ENCODE peak calls at places on chromosome 6, in five cellular contexts. Y is A549, X is testis, A is lower leg skin, U is ovary. J is an unnamed sample.

GRCh38 chr6:165831812-165832470 is 168.9 kb upstream of the PDE10A start:
- DNase-seq in Y (no peak), X (no peak), A (no peak), U (no peak), J (no peak)

GRCh38 chr6:64712606-64713005 is 994.4 kb downstream of the EYS start:
- DNase-seq in Y (no peak), X (no peak), A (no peak), U (no peak), J (no peak)

GRCh38 chr6:54992789-54993188 is 146.2 kb downstream of the FAM83B start:
- DNase-seq in Y (peak), X (peak), A (no peak), U (no peak), J (no peak)

GRCh38 chr6:38973178-38974057 is 75.2 kb upstream of the GLP1R start:
- DNase-seq in Y (peak), X (peak), A (no peak), U (no peak), J (no peak)

GRCh38 chr6:26125015-26125690 is 37.9 kb downstream of the HFE start:
- DNase-seq in Y (peak), X (no peak), A (no peak), U (peak), J (no peak)

GRCh38 chr6:55568779-55569439 is 10.1 kb downstream of the HMGCLL1 start:
- DNase-seq in Y (no peak), X (peak), A (no peak), U (no peak), J (no peak)

GRCh38 chr6:44275749-44276648 is 5.7 kb downstream of the TMEM151B start:
- DNase-seq in Y (no peak), X (no peak), A (no peak), U (peak), J (no peak)

GRCh38 chr6:45801471-45802289 is 214.0 kb downstream of the CLIC5 start:
- DNase-seq in Y (no peak), X (no peak), A (no peak), U (no peak), J (no peak)

GRCh38 chr6:108897371-108897770 is 49.1 kb downstream of the ARMC2 start:
- DNase-seq in Y (peak), X (no peak), A (peak), U (no peak), J (no peak)

GRCh38 chr6:97947841-97948240 is 664.8 kb upstream of the MMS22L start:
- DNase-seq in Y (peak), X (peak), A (peak), U (no peak), J (peak)

GRCh38 chr6:72522735-72523141 is 99.1 kb upstream of the KCNQ5 start:
- DNase-seq in Y (peak), X (no peak), A (no peak), U (no peak), J (no peak)

GRCh38 chr6:155493026-155493693 is 37.5 kb upstream of the NOX3 start:
- DNase-seq in Y (no peak), X (no peak), A (no peak), U (no peak), J (no peak)

GRCh38 chr6:15659181-15659580 is 3.6 kb downstream of the DTNBP1 start:
- DNase-seq in Y (no peak), X (no peak), A (no peak), U (no peak), J (no peak)

GRCh38 chr6:143295904-143296303 is 154.6 kb downstream of the ADAT2 start:
- DNase-seq in Y (no peak), X (no peak), A (no peak), U (no peak), J (no peak)

GRCh38 chr6:73969982-73970960 is 274.3 kb downstream of the CD109 start:
- DNase-seq in Y (peak), X (no peak), A (no peak), U (no peak), J (no peak)

GRCh38 chr6:124881898-124882579 is 80.2 kb upstream of the RNF217 start:
- DNase-seq in Y (peak), X (no peak), A (no peak), U (no peak), J (no peak)

GRCh38 chr6:35367646-35368037 is 25.3 kb downstream of the PPARD start:
- DNase-seq in Y (no peak), X (no peak), A (no peak), U (no peak), J (no peak)

GRCh38 chr6:12241493-12242214 is 48.5 kb upstream of the EDN1 start:
- DNase-seq in Y (peak), X (no peak), A (no peak), U (no peak), J (no peak)

GRCh38 chr6:35093118-35093445 is 48.1 kb downstream of the TCP11 start:
- DNase-seq in Y (no peak), X (no peak), A (no peak), U (no peak), J (no peak)

GRCh38 chr6:108127826-108128225 is 38.0 kb upstream of the NR2E1 start:
- DNase-seq in Y (peak), X (no peak), A (no peak), U (no peak), J (no peak)

GRCh38 chr6:80182291-80182690 is 75.8 kb downstream of the BCKDHB start:
- DNase-seq in Y (no peak), X (no peak), A (no peak), U (no peak), J (no peak)

GRCh38 chr6:79833264-79833663 is 114.1 kb downstream of the ELOVL4 start:
- DNase-seq in Y (no peak), X (no peak), A (no peak), U (no peak), J (no peak)

GRCh38 chr6:154732538-154732823 is 735 bp upstream of the SCAF8 start:
- DNase-seq in Y (no peak), X (no peak), A (no peak), U (no peak), J (no peak)

GRCh38 chr6:116210750-116211425 is 43.0 kb downstream of the TSPYL4 start:
- DNase-seq in Y (peak), X (peak), A (peak), U (no peak), J (no peak)

DNA sequence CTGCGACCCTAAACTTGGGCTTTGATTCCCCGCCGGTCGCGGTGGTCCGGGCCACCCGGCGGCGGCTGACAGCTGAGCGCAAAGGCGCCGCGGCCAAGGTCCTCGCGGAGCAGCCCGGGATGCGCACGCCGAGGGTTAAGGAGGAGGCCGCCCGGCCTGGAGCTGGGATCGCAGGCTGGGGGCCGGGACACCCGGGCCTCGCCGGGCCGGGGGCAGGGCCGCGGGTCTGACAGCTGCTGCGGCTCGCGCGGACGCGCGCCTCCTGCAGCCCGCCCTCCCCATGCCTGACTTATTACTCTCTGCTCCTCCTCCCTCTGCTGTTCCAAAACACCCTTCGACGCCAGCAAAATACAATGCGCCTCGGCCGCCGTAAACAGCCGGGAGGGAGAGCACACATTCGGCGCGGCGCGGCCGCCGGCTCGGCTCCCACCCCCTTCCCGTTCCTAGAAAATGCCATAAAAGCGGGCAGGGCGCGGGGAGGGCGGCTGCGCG is 743 bp downstream of the BACH2 start:
- DNase-seq in Y (peak), X (peak), A (peak), U (peak), J (peak)
- TF ChIP-seq POLR2A in Y (no peak), X (no peak), A (no peak), U (peak), J (peak)

DNA sequence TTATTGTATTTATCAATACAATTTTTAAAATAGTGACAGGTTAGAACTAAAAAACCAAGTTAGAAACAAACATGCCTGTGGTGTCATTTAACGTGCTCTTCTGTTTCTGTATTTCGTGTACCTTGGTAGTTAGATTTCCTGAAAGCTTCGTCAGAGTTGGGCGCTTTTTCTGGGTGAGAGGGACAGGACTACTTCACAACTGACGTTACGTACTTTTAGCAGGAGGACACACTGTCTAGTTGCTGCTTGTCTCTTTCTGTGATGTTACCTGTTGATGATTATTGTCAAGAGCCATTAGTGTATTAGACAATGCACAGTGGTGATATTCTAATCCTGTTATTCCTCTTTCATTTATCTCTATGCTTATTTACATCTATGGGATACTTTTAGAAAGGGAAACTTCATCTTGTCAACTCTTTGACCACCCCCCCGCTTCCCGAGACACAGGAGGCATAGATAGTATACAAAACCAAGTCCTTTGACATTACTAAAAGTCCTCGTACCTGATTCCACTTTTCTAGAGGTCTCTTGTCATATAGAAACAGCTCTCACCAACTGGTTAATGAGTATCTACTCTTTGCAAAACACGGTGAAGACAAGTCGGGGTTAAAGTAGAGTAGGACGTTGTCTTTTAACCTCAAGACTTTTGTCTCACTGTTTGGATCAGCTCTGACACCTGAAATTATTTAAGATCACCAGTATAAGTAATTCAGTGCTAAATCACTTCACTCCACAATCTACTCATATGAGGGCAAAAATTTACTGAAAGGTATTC is 96.3 kb downstream of the LYRM2 start:
- DNase-seq in Y (no peak), X (no peak), A (no peak), U (no peak), J (no peak)
- TF ChIP-seq POLR2A in Y (no peak), X (no peak), A (no peak), U (no peak), J (no peak)

GRCh38 chr6:17367868-17368267 is 25.5 kb upstream of the CAP2 start:
- DNase-seq in Y (no peak), X (no peak), A (no peak), U (no peak), J (no peak)
- TF ChIP-seq POLR2A in Y (no peak), X (no peak), A (no peak), U (no peak), J (no peak)

DNA sequence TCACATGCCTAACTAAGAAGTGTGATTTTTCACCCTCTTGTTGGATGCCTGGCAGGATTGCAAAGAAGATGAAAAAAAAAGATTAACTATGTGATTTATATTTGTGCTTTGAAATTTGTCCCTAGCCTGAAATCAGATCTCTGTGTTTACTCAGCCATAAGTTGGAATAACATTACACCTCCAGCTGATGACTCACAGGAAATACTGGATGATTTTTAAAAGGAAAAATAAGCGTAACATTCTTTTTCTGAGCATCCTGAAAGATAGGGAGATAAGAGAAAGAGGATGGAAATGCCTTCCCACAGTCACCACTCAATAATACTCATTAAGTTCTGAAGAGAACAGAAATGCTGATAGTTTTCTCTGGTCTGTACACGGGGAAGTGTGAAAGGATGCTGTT is 37.5 kb upstream of the RIPPLY2 start:
- DNase-seq in Y (peak), X (no peak), A (no peak), U (no peak), J (no peak)
- TF ChIP-seq POLR2A in Y (no peak), X (no peak), A (no peak), U (no peak), J (no peak)

GRCh38 chr6:2764610-2765165 is 505 bp upstream of the WRNIP1 start:
- DNase-seq in Y (peak), X (peak), A (peak), U (no peak), J (no peak)

GRCh38 chr6:2765896-2766766 is 938 bp downstream of the WRNIP1 start:
- DNase-seq in Y (peak), X (peak), A (peak), U (peak), J (no peak)

GRCh38 chr6:2763876-2764540 is 1.2 kb upstream of the WRNIP1 start:
- DNase-seq in Y (peak), X (peak), A (no peak), U (peak), J (no peak)

GRCh38 chr6:2766767-2767314 is 1.6 kb downstream of the WRNIP1 start:
- DNase-seq in Y (no peak), X (no peak), A (no peak), U (no peak), J (no peak)

DNA sequence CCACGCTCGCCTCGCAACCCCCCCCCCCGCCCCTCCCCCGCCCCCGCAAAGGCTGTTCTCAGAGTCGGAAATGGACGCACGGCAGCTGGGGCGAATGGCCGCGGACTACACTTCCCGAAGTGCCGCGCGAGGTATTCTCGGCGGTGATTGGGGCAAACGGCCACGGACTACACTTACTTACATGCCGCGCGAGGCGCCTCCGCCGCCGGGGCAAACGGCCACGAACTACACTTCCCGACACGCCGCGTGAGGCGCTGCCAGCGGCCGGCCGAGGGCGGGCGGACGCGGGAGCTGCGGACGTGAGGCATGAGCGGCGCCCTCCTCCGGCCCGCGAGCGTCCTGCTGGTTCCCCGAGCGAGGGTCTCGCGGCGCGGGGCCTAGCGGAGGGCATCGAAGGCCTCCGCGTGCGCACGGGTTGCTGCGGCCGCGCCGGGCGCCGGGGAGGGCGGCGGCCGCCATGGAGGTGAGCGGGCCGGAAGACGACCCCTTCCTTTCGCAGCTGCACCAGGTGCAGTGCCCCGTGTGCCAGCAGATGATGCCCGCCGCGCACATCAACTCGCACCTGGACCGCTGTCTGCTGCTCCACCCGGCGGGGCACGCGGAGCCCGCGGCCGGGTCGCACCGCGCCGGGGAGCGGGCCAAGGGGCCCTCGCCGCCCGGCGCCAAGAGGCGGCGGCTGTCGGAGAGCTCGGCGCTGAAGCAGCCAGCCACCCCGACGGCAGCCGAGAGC is at the start of gene WRNIP1:
- DNase-seq in Y (peak), X (peak), A (peak), U (peak), J (peak)
- TF ChIP-seq POLR2A in Y (peak), X (peak), A (no peak), U (peak), J (peak)

GRCh38 chr6:134962421-134962820 is 12.5 kb upstream of the ALDH8A1 start:
- DNase-seq in Y (no peak), X (no peak), A (no peak), U (no peak), J (no peak)
- TF ChIP-seq POLR2A in Y (no peak), X (no peak), A (no peak), U (no peak), J (no peak)

GRCh38 chr6:130365166-130366010 is 429 bp upstream of the TMEM200A start:
- DNase-seq in Y (peak), X (peak), A (peak), U (peak), J (peak)

GRCh38 chr6:130369821-130370220 is 4.0 kb downstream of the TMEM200A start:
- DNase-seq in Y (no peak), X (no peak), A (no peak), U (no peak), J (no peak)

GRCh38 chr6:130367767-130368166 is 1.9 kb downstream of the TMEM200A start:
- DNase-seq in Y (no peak), X (no peak), A (no peak), U (no peak), J (no peak)

GRCh38 chr6:130364224-130364780 is 1.5 kb upstream of the TMEM200A start:
- DNase-seq in Y (no peak), X (no peak), A (no peak), U (no peak), J (no peak)

DNA sequence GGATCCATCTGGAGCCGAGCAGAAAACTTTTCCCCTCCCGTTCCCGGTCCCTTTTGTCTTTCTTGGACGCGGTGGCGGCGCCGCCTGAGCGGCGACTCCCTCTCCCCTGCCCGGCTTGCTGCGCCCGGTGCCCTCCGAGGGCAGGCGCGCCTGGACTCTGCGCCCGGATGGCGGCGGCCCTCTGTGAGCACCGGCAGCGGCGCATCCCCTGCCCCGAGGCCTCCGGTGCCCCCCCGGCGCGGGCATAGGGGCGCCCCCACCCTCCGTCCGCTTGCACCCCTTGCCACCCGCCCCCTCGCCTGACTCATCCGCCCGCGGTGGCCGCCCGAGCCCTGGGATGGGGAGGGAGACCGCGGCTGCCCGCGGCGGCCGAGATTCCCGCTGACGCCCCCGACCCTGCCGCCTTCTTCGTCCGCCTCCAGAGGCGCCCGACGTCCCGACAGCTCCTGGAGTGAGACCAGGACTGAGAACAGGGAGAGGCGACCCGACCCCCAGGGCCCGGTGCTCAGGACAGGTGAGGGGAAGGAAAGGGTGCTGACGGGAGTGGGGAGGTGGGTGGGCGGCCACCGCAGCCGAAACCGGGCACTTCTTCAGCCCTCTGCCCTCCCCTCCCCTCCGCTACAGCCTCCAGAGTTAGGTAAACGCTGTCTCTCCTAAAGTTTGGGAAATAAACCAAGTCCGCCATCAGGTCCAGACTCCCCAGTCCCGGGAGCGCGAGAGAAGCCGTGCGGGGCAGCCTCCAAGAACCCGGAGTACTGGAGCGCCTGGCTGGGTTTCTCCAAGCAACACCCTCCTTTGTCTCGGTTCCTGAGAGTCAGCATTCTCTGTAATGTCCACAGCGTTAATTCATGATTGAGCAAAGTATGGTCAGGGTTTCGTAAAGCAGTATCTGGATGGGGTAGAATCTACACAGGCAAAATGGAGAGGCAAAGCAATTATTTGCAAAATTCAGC is at the start of gene TMEM200A:
- DNase-seq in Y (no peak), X (peak), A (peak), U (peak), J (no peak)
- TF ChIP-seq POLR2A in Y (no peak), X (no peak), A (no peak), U (peak), J (no peak)

J was measured in tibial nerve.